ENCODE peak calls at places on chromosomes 13 and 19, in six cellular contexts. F, G, A, H, Y and E are unnamed samples.

GRCh38 chr19:5595129-5595528 is 27.4 kb upstream of the TINCR start:
- DNase-seq in Y (no peak), H (no peak), F (no peak), A (no peak), G (no peak), E (no peak)

GRCh38 chr19:18464646-18465045 is 26.7 kb upstream of the ISYNA1 start:
- DNase-seq in F (peak; percentile 95), Y (peak; percentile 81), G (no peak), A (no peak), H (no peak), E (no peak)

GRCh38 chr19:47848871-47849473 is 10.1 kb upstream of the TPRX2 start:
- DNase-seq in A (no peak), H (no peak), G (peak; percentile 56), F (no peak), Y (no peak), E (no peak)

GRCh38 chr19:58182989-58183821 is at the start of gene ZNF274:
- DNase-seq in G (peak; percentile 96), F (peak; percentile 96), H (peak; percentile 89), A (peak; percentile 81), Y (peak; percentile 86), E (peak; percentile 81)

GRCh38 chr19:38840583-38840968 is 9.0 kb upstream of the ECH1 start:
- DNase-seq in H (no peak), G (no peak), A (no peak), F (no peak), Y (no peak), E (no peak)

GRCh38 chr19:2618611-2619010 is 83.9 kb downstream of the GNG7 start:
- DNase-seq in Y (no peak), F (peak; percentile 94), G (peak; percentile 89), A (peak; percentile 55), H (peak; percentile 55), E (no peak)

GRCh38 chr13:35768126-35768525 is 291.6 kb upstream of the MAB21L1 start:
- DNase-seq in G (no peak), F (no peak), A (no peak), H (no peak), Y (peak; percentile 37), E (peak; percentile 14)

GRCh38 chr19:46192990-46193650 is 36.4 kb upstream of the IGFL1 start:
- DNase-seq in Y (no peak), A (no peak), F (peak; percentile 62), H (no peak), G (peak; percentile 19), E (no peak)

GRCh38 chr13:73335226-73335625 is 276.4 kb downstream of the KLF5 start:
- DNase-seq in A (no peak), G (no peak), F (peak; percentile 78), Y (no peak), H (no peak), E (no peak)

GRCh38 chr13:33454844-33455256 is 169.3 kb upstream of the STARD13 start:
- DNase-seq in F (no peak), H (no peak), G (no peak), A (no peak), Y (no peak), E (no peak)